ENCODE peak calls at places on chromosomes 12 and 14, in four cellular contexts. G is body of pancreas, X is heart left ventricle, S is upper lobe of left lung. N is an unnamed sample.

GRCh38 chr14:90773196-90773486 is 43.1 kb downstream of the TTC7B start:
- DNase-seq in G (no peak), X (no peak), S (no peak), N (no peak)

GRCh38 chr14:91119556-91120311 is 5.9 kb downstream of the DGLUCY start:
- DNase-seq in G (no peak), X (no peak), S (no peak), N (no peak)

GRCh38 chr12:120928864-120929652 is 24.9 kb upstream of the SPPL3 start:
- DNase-seq in G (peak), X (no peak), S (no peak), N (no peak)

GRCh38 chr12:53733051-53733812 is 6.0 kb upstream of the CALCOCO1 start:
- DNase-seq in G (no peak), X (no peak), S (no peak), N (no peak)

GRCh38 chr14:52992236-52992635 is 41.4 kb upstream of the FERMT2 start:
- DNase-seq in G (no peak), X (no peak), S (no peak), N (no peak)

GRCh38 chr12:8065991-8066594 is at the start of gene C3AR1:
- DNase-seq in G (peak), X (no peak), S (no peak), N (no peak)

GRCh38 chr12:102425109-102426009 is 55.0 kb downstream of the IGF1 start:
- DNase-seq in G (no peak), X (no peak), S (no peak), N (no peak)

GRCh38 chr12:124904306-124905098 is 9.9 kb downstream of the UBC start:
- DNase-seq in G (peak), X (peak), S (no peak), N (no peak)

GRCh38 chr12:27970391-27970980 is 2.0 kb downstream of the PTHLH start:
- DNase-seq in G (no peak), X (peak), S (peak), N (no peak)

GRCh38 chr12:81835783-81836182 is 76.6 kb upstream of the PPFIA2 start:
- DNase-seq in G (no peak), X (no peak), S (no peak), N (no peak)

GRCh38 chr12:62631531-62632520 is 165.2 kb downstream of the MON2 start:
- DNase-seq in G (peak), X (peak), S (peak), N (no peak)

GRCh38 chr12:124677552-124678356 is 110.3 kb upstream of the NCOR2 start:
- DNase-seq in G (no peak), X (no peak), S (peak), N (no peak)

GRCh38 chr14:68888025-68888850 is 90.9 kb downstream of the ACTN1 start:
- DNase-seq in G (no peak), X (no peak), S (peak), N (no peak)

GRCh38 chr12:28870839-28871440 is 278.1 kb upstream of the FAR2 start:
- DNase-seq in G (no peak), X (no peak), S (no peak), N (no peak)

GRCh38 chr14:102659797-102660196 is 67.3 kb downstream of the RCOR1 start:
- DNase-seq in G (no peak), X (no peak), S (no peak), N (no peak)

GRCh38 chr14:96285667-96286066 is 29.7 kb downstream of the BDKRB1 start:
- DNase-seq in G (peak), X (peak), S (peak), N (no peak)

DNA sequence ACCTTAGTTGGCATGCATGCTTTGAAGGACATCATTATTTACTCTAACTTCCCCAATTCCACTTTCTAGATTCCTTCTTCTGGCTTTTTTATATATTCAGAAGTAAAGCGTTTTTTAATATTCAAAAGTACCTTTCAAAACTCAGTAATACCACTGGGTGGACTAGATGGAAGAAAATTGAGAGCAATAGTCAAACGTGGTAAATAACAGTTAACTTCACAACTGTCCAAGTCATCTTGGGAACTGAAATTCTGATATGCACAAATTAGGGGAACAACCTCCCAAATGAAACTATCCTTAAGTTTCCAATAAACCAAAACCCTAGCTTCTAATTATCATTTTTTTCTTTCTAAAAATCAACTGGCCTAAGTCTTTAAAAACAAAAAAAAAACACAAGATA is 9.0 kb downstream of the SINHCAF start:
- DNase-seq in G (no peak), X (no peak), S (no peak), N (no peak)
- H3K4me3 ChIP-seq in G (no peak), X (no peak), S (peak), N (peak)

GRCh38 chr12:116598341-116599284 is 39.4 kb downstream of the MAP1LC3B2 start:
- DNase-seq in G (peak), X (no peak), S (no peak), N (no peak)
- H3K27ac ChIP-seq in G (peak), X (peak), S (peak), N (peak)

GRCh38 chr12:21775130-21775920 is 819 bp upstream of the KCNJ8 start:
- DNase-seq in G (peak), X (no peak), S (no peak), N (no peak)
- H3K4me3 ChIP-seq in G (no peak), X (peak), S (peak), N (peak)

DNA sequence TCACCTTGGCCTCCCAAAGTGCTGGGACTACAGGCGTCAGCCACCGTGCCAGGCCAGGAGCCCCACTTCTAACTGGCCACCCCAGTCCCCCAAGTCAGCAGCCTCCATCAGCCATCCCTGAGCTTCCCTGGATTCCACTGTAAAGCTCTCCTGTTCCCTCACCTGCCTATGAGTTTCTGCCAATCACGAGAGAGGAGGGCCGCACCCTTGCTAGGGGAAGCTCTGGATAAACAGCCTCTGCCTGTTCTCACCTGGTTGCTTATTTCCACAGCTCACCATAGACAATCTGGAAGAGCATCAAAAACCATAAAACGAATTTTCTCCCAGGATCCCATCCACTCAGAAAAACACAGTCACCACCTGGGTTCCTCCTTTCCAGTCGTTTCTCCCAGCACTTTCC is 5.0 kb downstream of the CDCA4 start:
- DNase-seq in G (no peak), X (no peak), S (no peak), N (no peak)
- H3K27ac ChIP-seq in G (no peak), X (no peak), S (no peak), N (peak)

GRCh38 chr12:75960954-75961661 is 70.5 kb downstream of the PHLDA1 start:
- DNase-seq in G (no peak), X (no peak), S (no peak), N (no peak)

GRCh38 chr12:75961878-75962277 is 69.7 kb downstream of the PHLDA1 start:
- DNase-seq in G (no peak), X (no peak), S (no peak), N (no peak)

GRCh38 chr12:75959060-75959459 is 72.5 kb downstream of the PHLDA1 start:
- DNase-seq in G (no peak), X (no peak), S (no peak), N (no peak)

GRCh38 chr12:75960086-75960910 is 71.3 kb downstream of the PHLDA1 start:
- DNase-seq in G (peak), X (no peak), S (no peak), N (no peak)

GRCh38 chr12:75959506-75959905 is 72.1 kb downstream of the PHLDA1 start:
- DNase-seq in G (no peak), X (no peak), S (no peak), N (no peak)
- H3K4me3 ChIP-seq in G (no peak), X (no peak), S (no peak), N (no peak)

GRCh38 chr14:93741556-93742210 is 46.6 kb downstream of the PRIMA1 start:
- DNase-seq in G (no peak), X (no peak), S (no peak), N (no peak)

GRCh38 chr14:93742761-93743160 is 45.5 kb downstream of the PRIMA1 start:
- DNase-seq in G (no peak), X (peak), S (no peak), N (no peak)

GRCh38 chr14:93744876-93745275 is 43.4 kb downstream of the PRIMA1 start:
- DNase-seq in G (no peak), X (no peak), S (no peak), N (no peak)

GRCh38 chr14:93744176-93744575 is 44.1 kb downstream of the PRIMA1 start:
- DNase-seq in G (no peak), X (no peak), S (no peak), N (no peak)

DNA sequence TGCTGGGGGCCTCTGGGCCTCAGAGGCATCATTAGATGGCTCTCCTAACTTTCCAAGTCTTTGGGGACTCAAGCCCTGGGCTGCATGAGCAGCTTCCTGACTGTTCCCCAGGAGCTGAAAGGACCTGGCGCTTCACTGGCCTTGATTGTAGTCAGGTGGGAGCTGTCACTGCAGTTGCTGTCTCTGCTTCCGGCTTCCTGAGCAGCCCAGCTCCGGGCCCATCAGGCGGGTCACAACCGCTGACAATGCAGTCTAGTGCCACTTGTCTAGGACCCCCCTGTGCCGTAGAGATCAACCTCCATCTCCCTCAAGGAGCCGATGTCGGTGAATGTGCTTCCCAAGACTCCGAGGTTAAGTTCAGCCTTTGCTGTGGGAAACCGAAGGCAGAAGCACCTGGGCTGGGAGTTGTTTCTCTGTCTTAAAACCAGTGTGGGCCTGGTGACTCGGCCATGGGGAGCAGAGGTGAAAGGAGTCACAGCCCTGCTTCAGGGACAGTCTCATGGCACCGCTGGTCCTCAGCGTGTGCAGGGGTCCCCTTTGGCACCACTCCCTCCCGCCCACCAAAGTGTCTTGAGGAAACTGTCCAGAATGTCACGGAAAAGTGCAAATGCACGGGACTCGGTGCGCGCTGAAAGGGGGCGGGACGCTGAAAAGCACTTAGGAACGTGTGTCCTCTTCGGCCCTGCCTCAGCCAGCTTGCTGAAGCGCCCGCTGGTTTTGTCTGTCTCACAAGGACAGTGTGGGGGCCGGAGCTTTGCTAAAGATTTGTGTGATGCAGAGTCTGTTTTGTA is 44.8 kb downstream of the PRIMA1 start:
- DNase-seq in G (no peak), X (no peak), S (no peak), N (no peak)
- H3K27ac ChIP-seq in G (no peak), X (peak), S (no peak), N (no peak)